ENCODE peak calls at places on chromosomes 5 and 9, in four cellular contexts. G is A673, E is dorsolateral prefrontal cortex, R is erythroblast. L is an unnamed sample.
A peak's percentile ranks its signal among the peaks of the same experiment; 100 is the strongest.

GRCh38 chr5:172843825-172844576 is 9.9 kb downstream of the ERGIC1 start:
- DNase-seq in G (no peak), E (no peak), R (no peak), L (no peak)

GRCh38 chr9:111000202-111000601 is 38.1 kb downstream of the LPAR1 start:
- DNase-seq in G (no peak), E (peak; percentile 51), R (no peak), L (no peak)

GRCh38 chr5:137310051-137310730 is 188.9 kb downstream of the SPOCK1 start:
- DNase-seq in G (peak; percentile 48), E (no peak), R (no peak), L (no peak)

GRCh38 chr5:92885950-92886349 is 695.1 kb downstream of the NR2F1-AS1 start:
- DNase-seq in G (no peak), E (no peak), R (no peak), L (no peak)

GRCh38 chr5:6676702-6677101 is 36.5 kb upstream of the TENT4A start:
- DNase-seq in G (no peak), E (no peak), R (no peak), L (no peak)

GRCh38 chr5:157252741-157253465 is 13.0 kb upstream of the CYFIP2 start:
- DNase-seq in G (no peak), E (no peak), R (no peak), L (peak; percentile 76)

GRCh38 chr9:134210908-134211810 is 46.8 kb upstream of the RNU6ATAC start:
- DNase-seq in G (no peak), E (no peak), R (no peak), L (no peak)

GRCh38 chr5:42791151-42791550 is 20.5 kb downstream of the SELENOP start:
- DNase-seq in G (peak; percentile 17), E (no peak), R (no peak), L (no peak)

GRCh38 chr5:126972062-126972895 is 58.1 kb downstream of the MARCHF3 start:
- DNase-seq in G (no peak), E (no peak), R (peak; percentile 90), L (peak; percentile 43)

L was measured in Karpas-422.